ENCODE peak calls at places on chromosomes 5 and 9, in ten cellular contexts. D, Z, T, X, V, Y, F, J, P and G are unnamed samples.

GRCh38 chr9:108478431-108478837 is 377.4 kb downstream of the ACTL7B start:
- DNase-seq in F (peak), D (no peak), P (peak), Y (no peak), Z (peak), V (peak), J (no peak), X (peak), T (peak), G (no peak)

GRCh38 chr5:90590-91547 is 1.1 kb upstream of the PLEKHG4B start:
- DNase-seq in Y (peak), T (no peak), J (no peak), F (no peak), Z (no peak), D (no peak), P (no peak), V (no peak), X (no peak), G (no peak)

GRCh38 chr5:160293901-160294561 is 18.3 kb downstream of the CCNJL start:
- DNase-seq in Z (no peak), T (peak), D (no peak), F (no peak), V (no peak), P (no peak), X (no peak), J (no peak), Y (peak), G (peak)

GRCh38 chr9:7970666-7971335 is 171.2 kb upstream of the DMAC1 start:
- DNase-seq in Y (no peak), F (no peak), V (no peak), Z (no peak), T (no peak), X (no peak), J (no peak), P (no peak), D (no peak), G (no peak)

GRCh38 chr9:75238311-75238976 is 150.1 kb downstream of the OSTF1 start:
- DNase-seq in T (peak), X (no peak), P (peak), V (no peak), D (no peak), Z (peak), J (peak), Y (peak), F (peak), G (no peak)

GRCh38 chr9:84819446-84819845 is 149.9 kb downstream of the NTRK2 start:
- DNase-seq in F (no peak), Z (no peak), Y (no peak), X (no peak), T (no peak), P (no peak), V (no peak), D (no peak), J (no peak), G (no peak)

GRCh38 chr5:178392998-178393397 is 160.4 kb upstream of the PHYKPL start:
- DNase-seq in T (no peak), Y (peak), X (no peak), F (no peak), Z (no peak), V (peak), J (no peak), P (no peak), D (no peak), G (no peak)

GRCh38 chr5:68479524-68479923 is 264.0 kb downstream of the PIK3R1 start:
- DNase-seq in F (no peak), D (peak), Z (peak), P (no peak), J (no peak), T (no peak), Y (no peak), V (no peak), X (no peak), G (no peak)

GRCh38 chr5:37665889-37666288 is 174.0 kb downstream of the GDNF start:
- DNase-seq in T (no peak), J (peak), Z (no peak), D (peak), V (peak), X (peak), F (peak), P (peak), Y (no peak), G (no peak)

GRCh38 chr5:104418056-104418455 is 855.5 kb upstream of the NUDT12 start:
- DNase-seq in F (no peak), T (no peak), X (no peak), D (no peak), P (no peak), Y (no peak), J (no peak), Z (no peak), V (no peak), G (no peak)

GRCh38 chr9:127205952-127206351 is 58.6 kb upstream of the GARNL3 start:
- DNase-seq in V (peak), Y (no peak), Z (no peak), T (no peak), D (no peak), F (no peak), P (no peak), J (no peak), X (no peak), G (no peak)

GRCh38 chr5:141354900-141355469 is at the start of gene PCDHGA4:
- DNase-seq in X (no peak), P (peak), Y (no peak), T (no peak), V (no peak), D (no peak), F (no peak), J (no peak), Z (peak), G (no peak)

GRCh38 chr9:89277454-89277853 is 33.5 kb upstream of the CKS2 start:
- DNase-seq in Z (peak), P (no peak), T (no peak), J (no peak), F (peak), V (no peak), Y (peak), X (no peak), D (no peak), G (no peak)

GRCh38 chr5:138754699-138755057 is 1.5 kb downstream of the CTNNA1 start:
- DNase-seq in F (no peak), Y (no peak), P (no peak), T (peak), X (no peak), D (no peak), J (peak), Z (no peak), V (no peak), G (no peak)

GRCh38 chr9:119368179-119368578 is 1.1 kb downstream of the BRINP1 start:
- DNase-seq in Z (no peak), F (no peak), Y (no peak), X (no peak), D (no peak), J (no peak), P (no peak), T (no peak), V (no peak), G (no peak)

GRCh38 chr9:119368681-119369581 is at the start of gene BRINP1:
- DNase-seq in V (no peak), D (peak), F (no peak), P (no peak), T (peak), X (no peak), Y (no peak), Z (no peak), J (no peak), G (no peak)

GRCh38 chr9:119366909-119367690 is 2.1 kb downstream of the BRINP1 start:
- DNase-seq in F (no peak), P (no peak), T (no peak), J (no peak), V (no peak), Z (no peak), X (no peak), D (no peak), Y (no peak), G (no peak)

GRCh38 chr9:119370816-119371215 is 1.6 kb upstream of the BRINP1 start:
- DNase-seq in F (peak), P (no peak), T (peak), X (no peak), D (peak), Z (peak), J (no peak), Y (no peak), V (no peak), G (no peak)

GRCh38 chr9:119369670-119370366 is 583 bp upstream of the BRINP1 start:
- DNase-seq in V (no peak), J (no peak), Y (no peak), P (no peak), Z (no peak), T (no peak), X (no peak), F (no peak), D (no peak), G (no peak)
- H3K4me3 ChIP-seq in V (no peak), J (no peak), Y (peak), P (no peak), Z (no peak), T (peak), X (no peak), F (no peak), D (peak), G (peak)

GRCh38 chr9:121285835-121286687 is 18.1 kb downstream of the GSN start:
- DNase-seq in T (peak), V (peak), D (peak), Z (peak), Y (peak), J (peak), X (peak), F (peak), P (peak), G (no peak)
- TF ChIP-seq POLR2A in T (no peak), V (no peak), D (peak), Z (no peak), Y (no peak), J (no peak), X (peak), F (peak), P (peak), G (no peak)

DNA sequence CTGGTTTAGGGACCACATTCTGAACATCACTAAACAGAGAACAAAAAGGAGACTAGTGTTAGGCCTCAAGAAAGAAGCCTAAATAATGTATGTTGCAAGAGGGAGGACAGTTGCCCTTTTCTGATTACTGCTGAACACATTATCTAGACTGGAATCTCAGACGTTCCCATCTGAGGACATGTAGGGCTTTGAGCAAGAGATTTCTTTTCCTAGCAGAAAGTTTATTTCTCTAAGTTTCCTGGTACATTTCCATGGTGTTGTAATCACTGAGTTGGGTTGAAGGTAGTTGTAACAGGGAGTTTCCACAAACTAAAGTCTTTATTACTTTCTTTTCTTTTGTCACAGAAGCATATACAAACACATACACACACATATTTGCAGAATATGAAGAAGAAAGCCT is 269.2 kb downstream of the RFX3 start:
- DNase-seq in V (no peak), T (no peak), P (no peak), J (no peak), X (no peak), Z (peak), Y (no peak), F (no peak), D (no peak), G (no peak)
- TF ChIP-seq CTCF in V (no peak), T (no peak), P (no peak), J (no peak), X (no peak), Z (no peak), Y (no peak), F (no peak), D (no peak), G (no peak)

GRCh38 chr9:102459828-102460227 is 535.3 kb upstream of the CYLC2 start:
- DNase-seq in P (no peak), D (no peak), Z (no peak), T (no peak), Y (no peak), J (no peak), F (no peak), X (no peak), V (no peak), G (no peak)
- H3K4me3 ChIP-seq in P (no peak), D (no peak), Z (no peak), T (no peak), Y (no peak), J (no peak), F (no peak), X (no peak), V (no peak), G (no peak)

GRCh38 chr5:1523793-1524480 is at the start of gene LPCAT1:
- DNase-seq in V (peak), X (peak), P (peak), D (peak), T (peak), F (peak), Z (peak), Y (peak), J (no peak), G (no peak)
- TF ChIP-seq POLR2A in V (no peak), X (no peak), P (no peak), D (peak), T (peak), F (peak), Z (peak), Y (no peak), J (no peak), G (no peak)

DNA sequence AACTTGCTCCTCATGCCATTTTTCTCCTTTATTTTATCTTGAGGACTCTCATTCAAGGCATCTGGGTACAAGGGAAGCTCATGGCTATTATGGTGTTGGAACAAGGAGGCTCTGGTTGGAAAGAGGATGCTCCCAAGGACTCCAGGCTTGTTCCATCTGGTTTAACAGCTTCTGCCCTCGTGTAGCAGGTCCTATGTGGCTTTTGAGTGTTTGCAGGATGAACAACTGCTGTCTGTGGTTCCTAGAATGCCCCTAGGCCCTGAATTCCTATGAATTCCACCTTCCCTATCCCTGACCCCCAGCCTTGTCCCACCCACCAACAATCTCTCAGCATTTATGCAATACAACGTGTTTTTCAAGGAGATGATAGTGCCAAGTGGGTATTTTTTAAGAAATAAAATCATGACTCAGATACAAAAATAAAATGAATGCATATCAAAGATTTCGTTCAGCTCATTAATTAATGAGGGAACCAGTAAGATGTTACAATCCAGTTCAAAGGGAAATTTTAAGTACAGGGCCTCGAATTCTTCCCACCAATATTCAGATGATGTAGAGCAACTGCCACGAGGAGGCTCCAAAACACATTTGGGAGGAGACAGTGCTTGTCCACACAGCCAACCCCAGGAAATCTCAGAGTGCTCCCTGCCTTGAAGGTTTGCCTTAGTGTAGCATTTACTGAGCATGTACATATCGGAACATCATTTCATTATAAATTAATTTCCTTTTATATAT is 182.0 kb downstream of the MUSK start:
- DNase-seq in P (no peak), V (no peak), Z (no peak), D (no peak), T (no peak), J (no peak), Y (no peak), F (no peak), X (no peak), G (no peak)
- TF ChIP-seq CTCF in P (no peak), V (no peak), Z (no peak), D (no peak), T (no peak), J (no peak), Y (no peak), F (no peak), X (no peak), G (no peak)